ENCODE peak calls at places on chromosomes 7 and 10, in four cellular contexts. V is HL-60, D is K562, T is GM12878. G is an unnamed sample.
A peak's percentile ranks its signal among the peaks of the same experiment; 100 is the strongest.

GRCh38 chr10:99654791-99655190 is 4.5 kb upstream of the ENTPD7 start:
- DNase-seq in V (no peak), D (no peak), T (no peak), G (no peak)

GRCh38 chr7:14218338-14218737 is 228.9 kb upstream of the ETV1 start:
- DNase-seq in V (no peak), D (no peak), T (no peak), G (no peak)

GRCh38 chr7:134315679-134316538 is 821 bp downstream of the SLC35B4 start:
- DNase-seq in V (no peak), D (peak; percentile 32), T (no peak), G (no peak)

GRCh38 chr10:66931340-66931948 is 5.6 kb downstream of the LRRTM3 start:
- DNase-seq in V (peak; percentile 23), D (peak; percentile 21), T (peak; percentile 8), G (peak; percentile 3)

GRCh38 chr7:35828817-35829216 is 28.0 kb downstream of the SEPTIN7 start:
- DNase-seq in V (no peak), D (peak; percentile 12), T (no peak), G (no peak)

GRCh38 chr10:119448579-119449209 is 93.8 kb downstream of the RGS10 start:
- DNase-seq in V (no peak), D (no peak), T (no peak), G (no peak)

GRCh38 chr10:26737730-26738129 is 40.2 kb downstream of the PDSS1 start:
- DNase-seq in V (peak; percentile 4), D (no peak), T (peak; percentile 95), G (peak; percentile 44)

GRCh38 chr10:77592946-77593636 is 44.5 kb downstream of the KCNMA1 start:
- DNase-seq in V (no peak), D (peak; percentile 27), T (no peak), G (no peak)

GRCh38 chr10:131825960-131826650 is 74.7 kb upstream of the PPP2R2D start:
- DNase-seq in V (no peak), D (no peak), T (no peak), G (no peak)

GRCh38 chr10:5685764-5686240 is 1.2 kb downstream of the TASOR2 start:
- DNase-seq in V (no peak), D (no peak), T (no peak), G (no peak)

GRCh38 chr7:1662767-1663166 is 7.3 kb upstream of the ELFN1 start:
- DNase-seq in V (no peak), D (no peak), T (no peak), G (peak; percentile 4)

GRCh38 chr10:35040761-35041501 is 49.2 kb downstream of the CUL2 start:
- DNase-seq in V (no peak), D (no peak), T (no peak), G (no peak)

GRCh38 chr10:132480356-132480755 is 57.2 kb upstream of the INPP5A start:
- DNase-seq in V (no peak), D (no peak), T (no peak), G (no peak)

GRCh38 chr10:69839696-69840345 is 38.1 kb downstream of the COL13A1 start:
- DNase-seq in V (no peak), D (no peak), T (no peak), G (no peak)

GRCh38 chr7:83119496-83119895 is 43.2 kb downstream of the PCLO start:
- DNase-seq in V (no peak), D (no peak), T (no peak), G (no peak)

GRCh38 chr10:66762218-66762729 is 163.6 kb upstream of the LRRTM3 start:
- DNase-seq in V (no peak), D (no peak), T (no peak), G (no peak)

GRCh38 chr10:93757136-93757535 is 600 bp upstream of the LGI1 start:
- DNase-seq in V (no peak), D (no peak), T (no peak), G (no peak)

GRCh38 chr7:44348300-44348699 is 22.9 kb upstream of the CAMK2B start:
- DNase-seq in V (no peak), D (peak; percentile 45), T (no peak), G (no peak)

GRCh38 chr7:130363156-130363847 is 17.0 kb upstream of the CPA1 start:
- DNase-seq in V (no peak), D (no peak), T (no peak), G (no peak)

GRCh38 chr7:104231054-104232046 is 23.5 kb upstream of the ORC5 start:
- DNase-seq in V (no peak), D (peak; percentile 73), T (no peak), G (peak; percentile 45)

GRCh38 chr7:135757719-135758411 is 9.3 kb upstream of the FAM180A start:
- DNase-seq in V (no peak), D (no peak), T (no peak), G (no peak)

GRCh38 chr7:156949541-156950380 is at the start of gene NOM1:
- DNase-seq in V (peak; percentile 81), D (peak; percentile 96), T (peak; percentile 20), G (peak; percentile 98)

GRCh38 chr7:411677-412312 is 107.9 kb downstream of the PDGFA start:
- DNase-seq in V (no peak), D (no peak), T (no peak), G (no peak)

GRCh38 chr7:36742911-36743775 is 18.8 kb upstream of the AOAH start:
- DNase-seq in V (peak; percentile 91), D (no peak), T (peak; percentile 69), G (no peak)

GRCh38 chr7:113118074-113118959 is at the start of gene SMIM30:
- DNase-seq in V (peak; percentile 74), D (peak; percentile 95), T (peak; percentile 61), G (peak; percentile 39)

GRCh38 chr10:133391761-133392518 is 2.0 kb upstream of the MTG1 start:
- DNase-seq in V (no peak), D (no peak), T (no peak), G (no peak)

GRCh38 chr7:82595176-82595575 is 151.6 kb upstream of the CACNA2D1 start:
- DNase-seq in V (no peak), D (no peak), T (no peak), G (no peak)

GRCh38 chr10:77800320-77800719 is 126.2 kb downstream of the DLG5 start:
- DNase-seq in V (no peak), D (no peak), T (no peak), G (no peak)

GRCh38 chr7:126499481-126499880 is 753.3 kb downstream of the GRM8 start:
- DNase-seq in V (no peak), D (no peak), T (no peak), G (no peak)

DNA sequence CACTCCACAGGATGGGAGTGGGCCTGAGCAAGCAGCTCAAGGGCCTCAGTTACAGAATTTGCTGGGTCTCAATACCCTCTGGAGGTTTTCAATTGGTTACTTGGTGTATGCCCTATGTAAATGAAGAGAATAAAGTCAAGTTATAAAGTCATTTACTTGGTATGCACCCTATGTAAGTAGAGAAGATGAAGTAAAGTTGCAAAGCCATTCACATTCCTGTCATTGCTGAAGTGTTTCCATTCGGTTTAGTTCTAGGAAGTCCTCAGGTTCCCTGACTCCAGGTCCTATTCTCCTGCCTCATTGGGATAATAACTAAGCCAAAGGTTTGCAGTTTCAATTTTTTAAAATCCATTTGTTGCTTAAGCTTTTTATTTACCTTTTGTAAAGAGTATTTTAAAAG is 272.6 kb upstream of the NPSR1 start:
- DNase-seq in V (no peak), D (no peak), T (no peak), G (no peak)
- TF ChIP-seq SPI1 in V (no peak), D (no peak), T (no peak), G (no peak)

DNA sequence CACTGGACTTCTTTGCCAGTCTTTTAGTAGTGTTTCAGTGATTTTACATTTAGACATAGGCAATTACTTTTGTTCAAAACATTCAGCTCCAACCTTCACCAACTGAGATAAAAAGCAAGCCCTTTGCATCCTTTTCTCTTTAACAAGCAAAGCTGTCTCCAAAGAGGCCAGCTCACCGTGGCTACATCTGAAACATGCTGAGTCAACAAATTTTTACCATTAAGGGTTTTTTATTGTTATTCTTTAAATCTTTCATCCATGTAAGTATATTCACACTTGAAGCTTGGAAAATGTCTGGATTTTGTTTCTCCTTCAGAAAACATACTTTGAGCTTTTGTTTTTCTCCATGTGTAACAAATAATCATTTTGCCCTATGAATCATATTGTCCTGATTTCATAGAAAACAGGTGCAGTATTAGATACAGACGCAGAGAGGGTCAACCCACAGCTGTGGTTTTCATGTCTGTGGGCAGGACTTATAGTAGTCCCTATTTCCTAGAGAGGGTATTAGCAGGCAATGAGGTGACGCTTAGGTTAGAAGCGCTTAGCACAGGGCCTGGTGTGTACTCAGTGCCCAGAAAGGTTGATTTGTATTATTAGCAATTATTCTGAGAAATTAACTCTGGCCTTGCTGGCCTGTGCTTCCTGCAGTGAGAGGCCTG is 99.5 kb downstream of the MKI67 start:
- DNase-seq in V (no peak), D (no peak), T (no peak), G (no peak)
- TF ChIP-seq SPI1 in V (no peak), D (no peak), T (no peak), G (no peak)

DNA sequence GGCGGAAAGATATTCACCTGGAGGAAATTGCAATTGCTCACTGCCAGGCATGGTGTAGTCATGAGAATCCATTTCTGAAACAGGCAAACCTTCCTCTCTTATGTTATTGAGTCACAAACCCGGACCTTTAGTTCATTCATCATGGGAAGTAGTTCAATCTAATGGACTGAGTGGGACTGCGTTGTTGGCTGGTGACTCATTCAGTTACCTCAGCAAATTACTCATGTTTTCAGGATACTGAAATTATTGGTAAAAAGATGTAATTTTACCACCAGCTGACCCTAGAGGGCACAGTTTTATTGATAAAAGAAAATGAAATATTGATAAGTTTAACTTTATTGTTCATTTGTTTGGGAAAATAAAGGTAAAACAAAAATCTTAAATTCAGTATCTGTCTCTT is 1194.4 kb upstream of the SORCS1 start:
- DNase-seq in V (no peak), D (no peak), T (peak; percentile 13), G (peak; percentile 2)
- TF ChIP-seq SPI1 in V (no peak), D (no peak), T (no peak), G (no peak)

DNA sequence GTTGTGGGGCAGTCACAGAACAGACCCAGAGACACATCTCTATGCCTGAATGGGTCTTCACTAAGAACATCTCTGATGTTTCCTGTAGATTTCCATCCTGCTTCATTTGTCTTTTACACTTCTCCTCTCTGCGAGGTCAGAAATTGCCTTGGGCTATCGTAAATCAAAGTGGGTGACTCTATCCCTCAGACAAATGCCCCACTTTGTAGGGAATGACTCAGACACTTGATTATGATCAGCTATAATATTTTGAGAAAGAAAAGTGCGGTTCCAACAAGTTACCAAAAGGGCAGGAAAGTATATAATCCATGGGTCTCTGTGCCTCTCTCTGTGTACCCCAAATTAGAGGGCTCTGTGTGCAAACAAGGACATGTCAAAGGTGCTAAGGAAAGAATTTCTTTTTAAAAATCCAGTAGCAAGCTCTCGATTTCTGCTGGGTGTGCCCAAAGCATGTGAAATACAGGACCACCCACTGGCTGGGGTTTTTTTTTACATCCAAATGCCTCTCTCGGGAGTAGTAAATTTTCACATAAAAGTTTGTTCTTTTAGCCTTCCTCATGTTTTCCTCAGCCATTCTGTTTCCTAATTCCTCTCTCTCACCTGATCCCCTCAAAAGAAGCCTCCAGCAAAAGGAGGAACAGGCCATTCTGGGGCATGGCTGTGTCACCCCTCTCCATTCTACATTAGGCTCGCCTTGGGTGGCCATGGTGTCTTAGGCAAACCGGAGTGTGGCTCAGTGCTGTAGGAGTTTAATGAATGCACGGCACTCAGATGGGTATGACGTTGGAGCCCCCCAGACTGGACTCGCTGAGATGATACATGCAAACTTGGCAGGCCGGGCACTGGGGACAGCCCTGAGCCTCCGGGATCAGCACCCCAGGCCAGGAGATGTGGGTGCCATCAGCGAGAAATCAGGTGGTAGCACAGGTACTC is 6.3 kb upstream of the OPN4 start:
- DNase-seq in V (no peak), D (no peak), T (no peak), G (no peak)
- TF ChIP-seq SPI1 in V (no peak), D (no peak), T (no peak), G (no peak)

GRCh38 chr7:23061327-23061726 is 44.3 kb upstream of the KLHL7 start:
- DNase-seq in V (no peak), D (no peak), T (no peak), G (no peak)

GRCh38 chr7:23058412-23059096 is 44.6 kb upstream of the HYCC1 start:
- DNase-seq in V (peak; percentile 57), D (no peak), T (no peak), G (no peak)

GRCh38 chr7:23055582-23056178 is 41.8 kb upstream of the HYCC1 start:
- DNase-seq in V (peak; percentile 28), D (peak; percentile 66), T (peak; percentile 60), G (peak; percentile 17)
- TF ChIP-seq SPI1 in V (no peak), D (no peak), T (no peak), G (no peak)

G was measured in GM12891.